ENCODE peak calls at places on chromosomes 11 and 22, in six cellular contexts. Z, G, W, U, E and D are unnamed samples.
A peak's percentile ranks its signal among the peaks of the same experiment; 100 is the strongest.

GRCh38 chr22:24982301-24983056 is 30.0 kb downstream of the KIAA1671 start:
- DNase-seq in Z (no peak), G (no peak), W (no peak), U (no peak), E (no peak), D (no peak)

GRCh38 chr11:118342503-118343161 is at the start of gene CD3D:
- DNase-seq in Z (no peak), G (no peak), W (peak; percentile 78), U (no peak), E (no peak), D (no peak)

GRCh38 chr22:20013382-20013871 is 3.2 kb downstream of the ARVCF start:
- DNase-seq in Z (no peak), G (peak; percentile 37), W (peak; percentile 48), U (peak; percentile 52), E (peak; percentile 42), D (peak; percentile 24)

GRCh38 chr22:19011075-19011474 is 75.0 kb upstream of the PRODH start:
- DNase-seq in Z (no peak), G (no peak), W (no peak), U (no peak), E (peak; percentile 45), D (no peak)

GRCh38 chr11:34823639-34824038 is 92.5 kb downstream of the APIP start:
- DNase-seq in Z (no peak), G (no peak), W (no peak), U (no peak), E (no peak), D (no peak)

GRCh38 chr11:134034496-134035381 is 34.1 kb upstream of the JAM3 start:
- DNase-seq in Z (no peak), G (no peak), W (no peak), U (no peak), E (no peak), D (peak; percentile 48)

GRCh38 chr11:78825531-78825930 is 250.9 kb upstream of the NARS2 start:
- DNase-seq in Z (no peak), G (no peak), W (no peak), U (no peak), E (no peak), D (no peak)

GRCh38 chr11:7227724-7228123 is 24.0 kb upstream of the SYT9 start:
- DNase-seq in Z (no peak), G (no peak), W (no peak), U (no peak), E (no peak), D (no peak)

GRCh38 chr22:38776086-38776485 is 17.9 kb downstream of the DNAL4 start:
- DNase-seq in Z (no peak), G (no peak), W (no peak), U (no peak), E (no peak), D (no peak)

GRCh38 chr22:37100589-37101127 is 8.9 kb downstream of the TMPRSS6 start:
- DNase-seq in Z (no peak), G (no peak), W (no peak), U (no peak), E (no peak), D (no peak)

GRCh38 chr11:133981156-133981555 is 24.4 kb upstream of the IGSF9B start:
- DNase-seq in Z (peak; percentile 85), G (no peak), W (no peak), U (no peak), E (no peak), D (no peak)

GRCh38 chr11:32982626-32983025 is 33.1 kb upstream of the DEPDC7 start:
- DNase-seq in Z (no peak), G (no peak), W (no peak), U (no peak), E (no peak), D (no peak)

GRCh38 chr11:124535552-124536232 is 7.8 kb downstream of the OR8B12 start:
- DNase-seq in Z (no peak), G (peak; percentile 21), W (no peak), U (peak; percentile 3), E (no peak), D (no peak)

GRCh38 chr11:19060629-19061028 is at the start of gene MRGPRX2:
- DNase-seq in Z (no peak), G (no peak), W (no peak), U (no peak), E (no peak), D (no peak)

GRCh38 chr11:73139476-73140198 is 2.5 kb downstream of the FCHSD2 start:
- DNase-seq in Z (no peak), G (peak; percentile 46), W (no peak), U (peak; percentile 37), E (no peak), D (peak; percentile 33)